ENCODE peak calls at places on chromosomes 3 and 15, in nine cellular contexts. C is HepG2; O is IMR-90; E is tibial artery; U is small intestine; M is CD8-positive, alpha-beta memory T cell; J is stomach; D is neuronal stem cell; P is cardiac muscle cell. L is an unnamed sample. For H3K4me1, H3K36me3 and H3K27me3, the result is how much of the 10 kb centered on the place peaks cover.

GRCh38 chr3:166760114-166760513 is 620.0 kb downstream of the ZBBX start:
- DNase-seq in O (no peak), C (no peak), M (no peak), E (no peak), P (no peak), U (no peak), D (no peak), J (no peak), L (no peak)

GRCh38 chr3:32484437-32484836 is 18.2 kb downstream of the CMTM6 start:
- DNase-seq in D (no peak), M (no peak), P (no peak), J (no peak), C (no peak), U (no peak), E (no peak), O (no peak), L (no peak)

GRCh38 chr3:12235691-12236090 is 53.2 kb upstream of the PPARG start:
- DNase-seq in U (peak), M (no peak), E (no peak), O (peak), C (no peak), J (no peak), D (no peak), P (no peak), L (no peak)

GRCh38 chr3:189276481-189277190 is 104.9 kb downstream of the TPRG1 start:
- DNase-seq in D (no peak), M (no peak), U (no peak), J (no peak), C (no peak), P (no peak), O (peak), E (peak), L (no peak)

GRCh38 chr15:23038741-23039150 is 623 bp downstream of the TUBGCP5 start:
- DNase-seq in U (peak), E (no peak), M (no peak), D (no peak), O (peak), C (peak), P (no peak), J (no peak), L (no peak)

GRCh38 chr3:33909547-33909946 is 111.1 kb downstream of the PDCD6IP start:
- DNase-seq in D (no peak), O (no peak), M (no peak), C (no peak), U (no peak), P (no peak), J (no peak), E (no peak), L (no peak)

GRCh38 chr3:72816843-72817485 is 31.3 kb downstream of the SHQ1 start:
- DNase-seq in E (no peak), O (no peak), P (no peak), M (no peak), U (no peak), J (no peak), D (no peak), C (no peak), L (no peak)

GRCh38 chr3:194218646-194219453 is 82.9 kb downstream of the HES1 start:
- DNase-seq in O (no peak), J (no peak), E (no peak), U (no peak), P (no peak), C (no peak), M (no peak), D (no peak), L (no peak)

GRCh38 chr3:186138272-186138981 is 29.5 kb upstream of the ETV5 start:
- DNase-seq in E (no peak), P (no peak), D (no peak), U (no peak), O (no peak), C (peak), M (no peak), J (peak), L (no peak)

GRCh38 chr3:129650256-129650872 is 43.9 kb upstream of the PLXND1 start:
- DNase-seq in J (peak), E (peak), U (peak), M (peak), P (peak), C (peak), O (peak), D (peak), L (no peak)

GRCh38 chr15:40266828-40267304 is 16.0 kb downstream of the ANKRD63 start:
- DNase-seq in P (no peak), O (peak), E (peak), C (peak), U (no peak), J (peak), M (no peak), D (no peak), L (no peak)

GRCh38 chr15:60718661-60719069 is 239.7 kb upstream of the ICE2 start:
- DNase-seq in P (no peak), U (no peak), D (no peak), O (no peak), J (no peak), C (peak), E (no peak), M (no peak), L (no peak)

GRCh38 chr15:60720493-60721231 is 241.7 kb upstream of the ICE2 start:
- DNase-seq in C (no peak), P (no peak), U (peak), M (no peak), O (no peak), J (no peak), D (no peak), E (no peak), L (peak)

GRCh38 chr15:60720084-60720483 is 241.1 kb upstream of the ICE2 start:
- DNase-seq in O (no peak), P (no peak), C (no peak), M (no peak), D (no peak), U (no peak), J (no peak), E (no peak), L (no peak)

GRCh38 chr15:60713096-60714084 is 234.4 kb upstream of the ICE2 start:
- DNase-seq in O (peak), D (no peak), U (no peak), C (no peak), J (no peak), M (no peak), E (no peak), P (no peak), L (no peak)

GRCh38 chr15:60717008-60717407 is 238.1 kb upstream of the ICE2 start:
- DNase-seq in U (no peak), P (no peak), J (no peak), C (no peak), E (no peak), M (no peak), D (no peak), O (no peak), L (no peak)
- H3K4me1 ChIP-seq in U (under half), P (under half), J (under half), C (half or more), E (under half), M (under half), D (under half), O (under half), L (under half)

DNA sequence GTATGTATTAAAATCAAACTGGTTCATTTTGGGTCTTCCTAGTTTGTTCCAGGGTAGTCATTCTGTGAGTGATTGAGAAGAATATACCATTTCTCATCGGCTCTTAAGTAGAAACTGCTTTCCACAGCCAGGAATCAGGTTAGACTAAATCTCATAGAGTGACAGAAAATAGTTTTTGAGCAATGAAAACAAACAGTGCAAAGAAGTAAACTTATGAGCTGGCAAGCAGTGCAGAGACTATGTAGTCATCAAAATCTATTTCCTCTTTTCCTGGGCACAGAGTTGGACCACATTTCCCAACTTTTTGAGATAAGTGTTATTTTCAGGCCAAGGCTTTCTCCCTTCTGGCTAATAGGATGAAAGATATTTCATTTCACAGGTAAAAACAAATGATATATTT is 66.5 kb downstream of the UBE3A start:
- DNase-seq in C (no peak), D (no peak), M (no peak), U (no peak), J (no peak), O (peak), E (no peak), P (no peak), L (no peak)
- H3K36me3 ChIP-seq in C (half or more), D (half or more), M (under half), U (under half), J (half or more), O (under half), E (under half), P (under half), L (under half)

GRCh38 chr15:89365457-89366055 is 30.9 kb upstream of the POLG start:
- DNase-seq in J (no peak), O (no peak), C (no peak), E (no peak), U (no peak), M (no peak), D (no peak), P (no peak), L (no peak)

GRCh38 chr15:89363133-89363532 is 28.5 kb upstream of the POLG start:
- DNase-seq in M (no peak), J (no peak), D (no peak), C (no peak), P (no peak), O (no peak), U (no peak), E (no peak), L (no peak)

GRCh38 chr15:89364341-89364740 is 29.7 kb upstream of the POLG start:
- DNase-seq in U (peak), D (no peak), P (no peak), E (peak), J (no peak), M (no peak), O (no peak), C (no peak), L (no peak)

GRCh38 chr15:89363770-89364169 is 29.1 kb upstream of the POLG start:
- DNase-seq in J (no peak), M (no peak), U (no peak), E (no peak), D (no peak), C (no peak), O (no peak), P (no peak), L (no peak)

DNA sequence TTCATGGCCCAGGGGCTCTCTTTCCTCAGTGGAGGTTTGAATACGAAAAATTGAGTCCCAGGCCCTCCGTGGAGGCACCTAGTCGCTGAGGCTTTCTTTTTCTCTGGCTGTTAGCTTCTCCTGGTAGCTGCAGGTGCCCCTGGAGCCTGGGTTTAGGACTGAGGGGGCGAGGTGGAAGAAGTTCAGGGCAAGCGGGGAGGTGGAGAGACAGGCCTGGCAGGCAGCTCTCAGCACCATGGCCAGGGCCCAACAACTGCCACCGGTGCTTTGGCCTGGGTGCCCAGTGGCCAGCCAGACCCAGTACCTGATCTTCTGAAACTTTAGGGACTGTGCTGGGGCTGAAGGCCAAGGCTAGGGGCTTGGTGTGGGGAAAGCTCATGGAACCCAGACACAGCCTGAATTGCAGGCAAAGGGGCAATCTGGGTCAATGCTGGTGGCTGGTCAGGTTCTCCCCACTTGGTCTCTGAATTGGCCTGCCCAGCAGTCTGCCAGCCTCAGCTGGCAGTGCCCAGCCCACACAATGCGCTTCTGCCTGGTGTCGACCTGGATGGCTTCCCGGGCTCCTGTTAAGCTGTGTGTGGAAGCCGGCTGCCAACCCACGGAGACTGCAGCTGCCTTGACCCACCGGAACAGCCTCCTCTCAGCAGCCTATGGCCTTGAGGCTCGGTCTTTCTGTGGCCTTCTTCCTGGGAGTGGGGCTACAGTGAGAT is 30.3 kb upstream of the POLG start:
- DNase-seq in M (no peak), C (no peak), P (peak), O (no peak), U (no peak), E (no peak), D (no peak), J (no peak), L (no peak)
- H3K27me3 ChIP-seq in M (half or more), C (half or more), P (half or more), O (half or more), U (half or more), E (half or more), D (half or more), J (half or more), L (half or more)

GRCh38 chr3:46934508-46935167 is 41.9 kb downstream of the CCDC12 start:
- DNase-seq in C (no peak), P (peak), J (no peak), O (no peak), M (no peak), D (no peak), E (no peak), U (no peak), L (no peak)

GRCh38 chr3:46935168-46935858 is 41.2 kb downstream of the CCDC12 start:
- DNase-seq in P (peak), J (peak), M (no peak), E (peak), U (peak), D (peak), O (peak), C (peak), L (no peak)

GRCh38 chr3:46938118-46938517 is 38.4 kb downstream of the CCDC12 start:
- DNase-seq in O (no peak), U (no peak), E (no peak), P (no peak), C (no peak), J (no peak), D (no peak), M (no peak), L (no peak)

GRCh38 chr3:46935989-46936620 is 40.4 kb downstream of the CCDC12 start:
- DNase-seq in E (peak), O (no peak), D (no peak), P (no peak), U (no peak), C (no peak), M (no peak), J (no peak), L (no peak)

DNA sequence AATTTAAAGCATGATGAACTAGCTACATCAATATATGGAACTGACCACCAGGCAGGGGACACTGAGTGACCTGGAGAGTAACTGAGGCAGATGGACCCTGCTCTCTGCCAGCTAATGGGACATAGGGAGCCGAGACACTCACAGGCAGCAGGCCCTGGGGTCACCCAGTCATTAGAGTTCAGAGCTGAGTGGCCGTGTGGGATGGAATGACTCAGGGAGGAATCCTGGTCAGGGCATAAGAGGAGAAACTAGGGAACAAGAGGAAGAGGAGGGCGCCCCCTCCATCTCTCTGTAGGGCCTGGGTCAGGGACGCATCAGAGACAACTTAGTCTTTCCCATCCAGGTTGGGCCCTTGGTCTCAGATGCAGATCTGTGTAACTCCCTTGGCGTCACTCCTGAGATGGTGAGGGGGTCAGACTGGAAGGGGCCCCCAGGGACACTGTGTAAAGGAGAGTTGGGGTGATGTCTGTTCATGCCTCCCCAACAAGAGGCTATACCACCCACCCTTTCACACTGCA is 39.8 kb downstream of the CCDC12 start:
- DNase-seq in P (no peak), D (no peak), C (no peak), O (peak), J (no peak), M (no peak), E (peak), U (no peak), L (no peak)
- H3K4me1 ChIP-seq in P (half or more), D (under half), C (half or more), O (under half), J (half or more), M (under half), E (under half), U (under half), L (under half)

GRCh38 chr15:85539491-85539890 is 159.1 kb downstream of the AKAP13 start:
- DNase-seq in J (no peak), C (no peak), E (no peak), P (no peak), D (no peak), M (no peak), O (no peak), U (no peak), L (no peak)

GRCh38 chr15:85542895-85543331 is 162.5 kb downstream of the AKAP13 start:
- DNase-seq in E (no peak), P (no peak), U (peak), J (no peak), M (no peak), D (no peak), O (peak), C (no peak), L (no peak)

GRCh38 chr15:85541744-85542143 is 161.3 kb downstream of the AKAP13 start:
- DNase-seq in D (no peak), P (no peak), M (no peak), O (peak), C (no peak), J (no peak), U (no peak), E (no peak), L (no peak)

GRCh38 chr15:85542488-85542887 is 162.1 kb downstream of the AKAP13 start:
- DNase-seq in D (no peak), M (no peak), O (no peak), E (no peak), C (no peak), J (no peak), U (no peak), P (no peak), L (no peak)

DNA sequence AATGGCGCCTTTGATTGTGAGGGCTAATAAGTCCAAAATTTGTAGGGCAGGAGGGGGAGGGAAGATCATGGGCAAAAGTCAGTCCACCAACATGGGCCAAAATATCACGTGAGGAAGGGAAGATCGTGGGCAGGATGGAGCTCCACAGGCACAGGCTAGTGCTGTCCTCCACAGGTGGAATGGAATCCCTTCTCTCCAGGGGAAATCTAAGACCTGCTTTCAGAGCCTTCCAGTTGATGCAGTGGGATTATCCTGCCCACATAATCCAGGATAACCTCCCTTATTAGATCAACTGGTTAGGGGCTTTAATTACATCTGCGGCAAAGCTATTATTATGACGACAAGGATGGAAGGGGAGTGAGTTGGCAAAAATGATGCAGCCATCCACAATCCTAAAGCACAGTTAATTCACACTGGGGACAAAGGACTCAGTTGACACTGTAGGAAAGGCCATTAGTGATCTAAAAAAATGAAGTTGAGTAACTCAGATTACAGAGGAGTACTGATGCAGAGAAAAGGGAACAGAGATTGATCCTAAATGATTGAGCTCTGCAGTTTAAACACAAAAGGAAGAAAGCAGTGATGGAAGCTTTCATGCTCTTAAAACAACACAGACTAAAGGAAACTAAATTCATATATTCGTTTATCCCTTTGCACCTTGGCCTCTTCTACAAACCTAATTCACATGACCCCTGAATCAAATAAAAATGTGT is 159.8 kb downstream of the AKAP13 start:
- DNase-seq in C (no peak), M (no peak), U (no peak), O (no peak), D (no peak), E (no peak), P (no peak), J (no peak), L (no peak)
- H3K36me3 ChIP-seq in C (under half), M (under half), U (under half), O (under half), D (under half), E (under half), P (under half), J (under half), L (under half)

DNA sequence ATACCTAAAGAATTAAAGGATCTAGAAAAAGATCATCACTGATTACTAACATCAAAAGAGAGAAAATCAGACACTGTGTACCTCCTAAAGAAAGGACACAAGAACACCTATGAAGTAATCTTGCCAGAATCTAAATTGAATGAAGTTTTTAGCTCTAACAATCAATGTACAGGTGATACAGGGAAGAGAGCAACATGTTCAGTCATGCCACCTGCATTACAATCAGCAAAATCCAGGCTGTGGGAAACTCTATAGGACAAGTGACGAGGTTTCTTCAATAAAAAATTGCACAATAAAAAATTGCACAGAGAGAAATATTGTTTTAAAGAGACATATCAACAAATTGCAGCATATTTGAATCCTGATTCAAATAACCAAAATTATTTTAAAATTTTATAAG is 93.3 kb downstream of the SEMA5B start:
- DNase-seq in C (no peak), D (no peak), U (no peak), P (no peak), J (no peak), O (no peak), E (no peak), M (no peak), L (no peak)
- H3K27me3 ChIP-seq in C (under half), D (under half), U (under half), P (under half), J (under half), O (under half), E (under half), M (under half), L (under half)

DNA sequence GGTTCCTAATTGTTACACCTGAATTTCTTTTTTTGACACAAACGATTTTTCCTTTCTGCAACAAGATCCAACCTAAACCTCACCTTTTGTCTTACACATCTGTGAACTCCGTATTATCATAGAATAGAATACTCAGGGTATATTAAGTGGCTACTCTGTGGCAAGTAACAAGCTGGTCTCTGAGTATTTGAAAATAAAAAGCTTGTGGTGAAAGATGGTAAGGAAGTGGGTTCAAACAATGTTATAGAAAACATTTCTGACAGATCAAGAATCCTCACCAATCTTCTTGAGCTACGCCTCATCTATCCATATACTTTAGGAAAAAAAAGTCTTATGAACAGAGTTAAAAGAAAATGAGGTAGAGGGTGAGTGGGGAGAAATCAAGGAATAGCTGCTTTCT is 3.5 kb upstream of the ANKRD28 start:
- DNase-seq in P (no peak), E (no peak), J (no peak), U (no peak), C (no peak), O (no peak), M (no peak), D (no peak), L (no peak)
- H3K4me1 ChIP-seq in P (under half), E (under half), J (half or more), U (under half), C (under half), O (under half), M (half or more), D (under half), L (under half)

L was measured in effector memory CD4-positive, alpha-beta T cell.